ENCODE peak calls at places on chromosomes 2 and 18, in seven cellular contexts. One of them, this sample, is unnamed.
A peak's percentile ranks its signal among the peaks of the same experiment; 100 is the strongest.

GRCh38 chr2:26712486-26713465 is 20.3 kb downstream of the KCNK3 start:
- DNase-seq in fibroblast of mammary gland: no peak
- DNase-seq in esophagus squamous epithelium: no peak
- DNase-seq in Peyer's patch: no peak
- DNase-seq in astrocyte: no peak
- DNase-seq in cardiac muscle cell: no peak
- DNase-seq in AG09309: no peak
- DNase-seq in this sample: no peak

GRCh38 chr18:21599585-21600525 is 649 bp downstream of the ESCO1 start:
- DNase-seq in esophagus squamous epithelium: peak; percentile 63
- DNase-seq in astrocyte: no peak
- DNase-seq in cardiac muscle cell: peak; percentile 6
- DNase-seq in fibroblast of mammary gland: no peak
- DNase-seq in Peyer's patch: peak; percentile 55
- DNase-seq in AG09309: no peak
- DNase-seq in this sample: peak; percentile 33

GRCh38 chr2:68420254-68420910 is 46.7 kb downstream of the FBXO48 start:
- DNase-seq in fibroblast of mammary gland: no peak
- DNase-seq in esophagus squamous epithelium: no peak
- DNase-seq in astrocyte: no peak
- DNase-seq in cardiac muscle cell: peak; percentile 65
- DNase-seq in Peyer's patch: no peak
- DNase-seq in AG09309: peak; percentile 35
- DNase-seq in this sample: no peak

GRCh38 chr2:235515821-235516220 is 22.0 kb downstream of the AGAP1 start:
- DNase-seq in fibroblast of mammary gland: no peak
- DNase-seq in astrocyte: no peak
- DNase-seq in cardiac muscle cell: no peak
- DNase-seq in esophagus squamous epithelium: no peak
- DNase-seq in AG09309: no peak
- DNase-seq in Peyer's patch: no peak
- DNase-seq in this sample: no peak

GRCh38 chr2:179107737-179108136 is 57.8 kb upstream of the CCDC141 start:
- DNase-seq in esophagus squamous epithelium: no peak
- DNase-seq in Peyer's patch: no peak
- DNase-seq in fibroblast of mammary gland: peak; percentile 88
- DNase-seq in AG09309: no peak
- DNase-seq in astrocyte: peak; percentile 3
- DNase-seq in cardiac muscle cell: peak; percentile 33
- DNase-seq in this sample: no peak

GRCh38 chr18:1914489-1914888 is 656.8 kb downstream of the METTL4 start:
- DNase-seq in cardiac muscle cell: peak; percentile 28
- DNase-seq in esophagus squamous epithelium: no peak
- DNase-seq in fibroblast of mammary gland: no peak
- DNase-seq in Peyer's patch: no peak
- DNase-seq in astrocyte: no peak
- DNase-seq in AG09309: no peak
- DNase-seq in this sample: no peak

GRCh38 chr2:84077504-84077903 is 381.6 kb downstream of the SUCLG1 start:
- DNase-seq in astrocyte: no peak
- DNase-seq in cardiac muscle cell: peak; percentile 2
- DNase-seq in Peyer's patch: no peak
- DNase-seq in AG09309: no peak
- DNase-seq in esophagus squamous epithelium: no peak
- DNase-seq in fibroblast of mammary gland: peak; percentile 0
- DNase-seq in this sample: no peak

GRCh38 chr2:134537702-134538101 is 181.1 kb downstream of the TMEM163 start:
- DNase-seq in cardiac muscle cell: no peak
- DNase-seq in fibroblast of mammary gland: no peak
- DNase-seq in AG09309: no peak
- DNase-seq in Peyer's patch: no peak
- DNase-seq in astrocyte: no peak
- DNase-seq in esophagus squamous epithelium: no peak
- DNase-seq in this sample: no peak

GRCh38 chr2:100222844-100223243 is 80.5 kb upstream of the AFF3 start:
- DNase-seq in astrocyte: no peak
- DNase-seq in AG09309: no peak
- DNase-seq in fibroblast of mammary gland: no peak
- DNase-seq in esophagus squamous epithelium: no peak
- DNase-seq in Peyer's patch: no peak
- DNase-seq in cardiac muscle cell: no peak
- DNase-seq in this sample: no peak

GRCh38 chr2:207148025-207148424 is 17.7 kb downstream of the KLF7 start:
- DNase-seq in fibroblast of mammary gland: peak; percentile 79
- DNase-seq in AG09309: peak; percentile 68
- DNase-seq in astrocyte: peak; percentile 85
- DNase-seq in esophagus squamous epithelium: no peak
- DNase-seq in cardiac muscle cell: peak; percentile 73
- DNase-seq in Peyer's patch: no peak
- DNase-seq in this sample: no peak

GRCh38 chr18:73677458-73677857 is 470.2 kb downstream of the FBXO15 start:
- DNase-seq in astrocyte: no peak
- DNase-seq in fibroblast of mammary gland: no peak
- DNase-seq in cardiac muscle cell: peak; percentile 54
- DNase-seq in esophagus squamous epithelium: no peak
- DNase-seq in AG09309: no peak
- DNase-seq in Peyer's patch: no peak
- DNase-seq in this sample: no peak

GRCh38 chr18:23106575-23106974 is 28.7 kb upstream of the CABLES1 start:
- DNase-seq in Peyer's patch: no peak
- DNase-seq in AG09309: peak; percentile 93
- DNase-seq in esophagus squamous epithelium: no peak
- DNase-seq in fibroblast of mammary gland: peak; percentile 97
- DNase-seq in astrocyte: peak; percentile 93
- DNase-seq in cardiac muscle cell: peak; percentile 66
- DNase-seq in this sample: no peak

GRCh38 chr2:33426666-33427231 is 49.7 kb upstream of the RASGRP3 start:
- DNase-seq in Peyer's patch: no peak
- DNase-seq in cardiac muscle cell: peak; percentile 61
- DNase-seq in fibroblast of mammary gland: peak; percentile 95
- DNase-seq in AG09309: no peak
- DNase-seq in esophagus squamous epithelium: no peak
- DNase-seq in astrocyte: peak; percentile 62
- DNase-seq in this sample: no peak

GRCh38 chr18:395481-396250 is 104.8 kb downstream of the COLEC12 start:
- DNase-seq in AG09309: peak; percentile 91
- DNase-seq in Peyer's patch: no peak
- DNase-seq in astrocyte: peak; percentile 89
- DNase-seq in fibroblast of mammary gland: peak; percentile 94
- DNase-seq in cardiac muscle cell: peak; percentile 82
- DNase-seq in esophagus squamous epithelium: no peak
- DNase-seq in this sample: no peak

GRCh38 chr2:128496700-128497099 is 178.0 kb upstream of the HS6ST1 start:
- DNase-seq in astrocyte: no peak
- DNase-seq in fibroblast of mammary gland: no peak
- DNase-seq in cardiac muscle cell: no peak
- DNase-seq in Peyer's patch: peak; percentile 3
- DNase-seq in esophagus squamous epithelium: no peak
- DNase-seq in AG09309: no peak
- DNase-seq in this sample: no peak

GRCh38 chr2:119085613-119086012 is 72.9 kb downstream of the C1QL2 start:
- DNase-seq in Peyer's patch: no peak
- DNase-seq in AG09309: no peak
- DNase-seq in fibroblast of mammary gland: no peak
- DNase-seq in esophagus squamous epithelium: no peak
- DNase-seq in cardiac muscle cell: no peak
- DNase-seq in astrocyte: no peak
- DNase-seq in this sample: no peak

GRCh38 chr18:68152770-68153169 is 562.1 kb downstream of the TMX3 start:
- DNase-seq in esophagus squamous epithelium: no peak
- DNase-seq in astrocyte: no peak
- DNase-seq in cardiac muscle cell: no peak
- DNase-seq in AG09309: no peak
- DNase-seq in fibroblast of mammary gland: no peak
- DNase-seq in Peyer's patch: no peak
- DNase-seq in this sample: no peak

GRCh38 chr2:37005118-37005868 is 39.0 kb upstream of the STRN start:
- DNase-seq in AG09309: no peak
- DNase-seq in esophagus squamous epithelium: no peak
- DNase-seq in Peyer's patch: no peak
- DNase-seq in astrocyte: no peak
- DNase-seq in fibroblast of mammary gland: peak; percentile 45
- DNase-seq in cardiac muscle cell: peak; percentile 58
- DNase-seq in this sample: peak; percentile 32

GRCh38 chr2:203596183-203596582 is 61.1 kb upstream of the RAPH1 start:
- DNase-seq in Peyer's patch: no peak
- DNase-seq in astrocyte: no peak
- DNase-seq in cardiac muscle cell: no peak
- DNase-seq in AG09309: no peak
- DNase-seq in fibroblast of mammary gland: no peak
- DNase-seq in esophagus squamous epithelium: no peak
- DNase-seq in this sample: no peak

GRCh38 chr2:108612514-108613183 is 78.4 kb downstream of the LIMS1 start:
- DNase-seq in astrocyte: no peak
- DNase-seq in cardiac muscle cell: no peak
- DNase-seq in esophagus squamous epithelium: no peak
- DNase-seq in fibroblast of mammary gland: no peak
- DNase-seq in Peyer's patch: peak; percentile 76
- DNase-seq in AG09309: no peak
- DNase-seq in this sample: peak; percentile 80

GRCh38 chr2:118851650-118852049 is 4.2 kb upstream of the EN1 start:
- DNase-seq in esophagus squamous epithelium: no peak
- DNase-seq in Peyer's patch: no peak
- DNase-seq in AG09309: no peak
- DNase-seq in astrocyte: no peak
- DNase-seq in cardiac muscle cell: no peak
- DNase-seq in fibroblast of mammary gland: no peak
- DNase-seq in this sample: no peak

GRCh38 chr2:84497285-84497684 is 19.0 kb upstream of the DNAH6 start:
- DNase-seq in cardiac muscle cell: no peak
- DNase-seq in Peyer's patch: no peak
- DNase-seq in fibroblast of mammary gland: no peak
- DNase-seq in AG09309: no peak
- DNase-seq in esophagus squamous epithelium: no peak
- DNase-seq in astrocyte: no peak
- DNase-seq in this sample: no peak

GRCh38 chr2:217611626-217612127 is 391.1 kb downstream of the TNS1 start:
- DNase-seq in fibroblast of mammary gland: no peak
- DNase-seq in Peyer's patch: no peak
- DNase-seq in cardiac muscle cell: no peak
- DNase-seq in astrocyte: no peak
- DNase-seq in esophagus squamous epithelium: no peak
- DNase-seq in AG09309: no peak
- DNase-seq in this sample: no peak

GRCh38 chr2:75174981-75175380 is 24.3 kb downstream of the TACR1 start:
- DNase-seq in cardiac muscle cell: no peak
- DNase-seq in esophagus squamous epithelium: no peak
- DNase-seq in AG09309: no peak
- DNase-seq in astrocyte: no peak
- DNase-seq in fibroblast of mammary gland: no peak
- DNase-seq in Peyer's patch: no peak
- DNase-seq in this sample: no peak
- H3K4me3 ChIP-seq in cardiac muscle cell: no peak overlapping the region
- H3K4me3 ChIP-seq in esophagus squamous epithelium: no peak overlapping the region
- H3K4me3 ChIP-seq in AG09309: no peak overlapping the region
- H3K4me3 ChIP-seq in astrocyte: no peak overlapping the region
- H3K4me3 ChIP-seq in fibroblast of mammary gland: no peak overlapping the region
- H3K4me3 ChIP-seq in Peyer's patch: no peak overlapping the region
- H3K4me3 ChIP-seq in this sample: no peak overlapping the region

DNA sequence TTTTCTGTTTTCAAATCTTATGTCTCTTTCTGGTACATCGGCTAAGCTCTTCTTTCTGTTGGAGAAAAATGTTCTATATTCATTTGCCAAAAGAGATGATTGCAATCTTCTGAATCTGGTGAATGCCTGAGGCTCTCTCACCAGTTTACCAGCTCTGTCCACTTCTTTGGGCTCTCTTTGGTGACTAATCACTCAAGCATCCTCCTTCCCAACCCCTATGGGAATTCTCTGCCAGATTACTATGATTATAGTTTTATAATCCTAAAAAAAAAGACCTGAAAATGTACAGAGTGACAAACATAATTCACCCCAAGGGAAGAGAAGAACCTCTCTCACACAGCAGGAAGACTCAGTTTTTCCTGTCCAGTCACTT is 187.3 kb downstream of the CAMKMT start:
- DNase-seq in Peyer's patch: no peak
- DNase-seq in fibroblast of mammary gland: peak; percentile 90
- DNase-seq in AG09309: peak; percentile 69
- DNase-seq in esophagus squamous epithelium: no peak
- DNase-seq in cardiac muscle cell: peak; percentile 69
- DNase-seq in astrocyte: peak; percentile 76
- DNase-seq in this sample: no peak
- TF ChIP-seq CTCF in Peyer's patch: no peak
- TF ChIP-seq CTCF in fibroblast of mammary gland: no peak
- TF ChIP-seq CTCF in AG09309: no peak
- TF ChIP-seq CTCF in esophagus squamous epithelium: no peak
- TF ChIP-seq CTCF in cardiac muscle cell: no peak
- TF ChIP-seq CTCF in astrocyte: no peak
- TF ChIP-seq CTCF in this sample: no peak

GRCh38 chr2:232237460-232237859 is 141.1 kb upstream of the ALPP start:
- DNase-seq in astrocyte: no peak
- DNase-seq in Peyer's patch: no peak
- DNase-seq in AG09309: no peak
- DNase-seq in fibroblast of mammary gland: no peak
- DNase-seq in esophagus squamous epithelium: no peak
- DNase-seq in cardiac muscle cell: no peak
- DNase-seq in this sample: no peak
- H3K4me3 ChIP-seq in astrocyte: no peak overlapping the region
- H3K4me3 ChIP-seq in Peyer's patch: no peak overlapping the region
- H3K4me3 ChIP-seq in AG09309: no peak overlapping the region
- H3K4me3 ChIP-seq in fibroblast of mammary gland: no peak overlapping the region
- H3K4me3 ChIP-seq in esophagus squamous epithelium: no peak overlapping the region
- H3K4me3 ChIP-seq in cardiac muscle cell: no peak overlapping the region
- H3K4me3 ChIP-seq in this sample: no peak overlapping the region

GRCh38 chr2:32039447-32040219 is at the start of gene DPY30:
- DNase-seq in fibroblast of mammary gland: peak; percentile 92
- DNase-seq in cardiac muscle cell: peak; percentile 96
- DNase-seq in esophagus squamous epithelium: peak; percentile 60
- DNase-seq in astrocyte: peak; percentile 83
- DNase-seq in AG09309: peak; percentile 68
- DNase-seq in Peyer's patch: peak; percentile 88
- DNase-seq in this sample: peak; percentile 96
- TF ChIP-seq CTCF in fibroblast of mammary gland: no peak
- TF ChIP-seq CTCF in cardiac muscle cell: no peak
- TF ChIP-seq CTCF in esophagus squamous epithelium: no peak
- TF ChIP-seq CTCF in astrocyte: no peak
- TF ChIP-seq CTCF in AG09309: no peak
- TF ChIP-seq CTCF in Peyer's patch: no peak
- TF ChIP-seq CTCF in this sample: no peak

This sample was measured in GM06990.